ENCODE peak calls at places on chromosomes 5 and 9, in six cellular contexts. O, L, Z, P, R and C are unnamed samples.

GRCh38 chr9:36969216-36969771 is 64.8 kb downstream of the PAX5 start:
- DNase-seq in Z (no peak), O (no peak), L (no peak), R (no peak), P (no peak), C (no peak)

GRCh38 chr5:133287500-133287899 is 235.7 kb downstream of the HSPA4 start:
- DNase-seq in Z (no peak), R (peak), L (peak), O (no peak), P (peak), C (no peak)

GRCh38 chr9:37676411-37676830 is 25.7 kb downstream of the FRMPD1 start:
- DNase-seq in P (no peak), L (no peak), Z (no peak), R (no peak), O (no peak), C (no peak)

GRCh38 chr5:125142439-125142838 is 396.0 kb upstream of the ZNF608 start:
- DNase-seq in O (no peak), R (no peak), Z (no peak), P (no peak), L (no peak), C (no peak)

GRCh38 chr9:34377402-34377741 is 674 bp upstream of the MYORG start:
- DNase-seq in L (no peak), P (no peak), Z (no peak), O (peak), R (no peak), C (no peak)

GRCh38 chr9:8186553-8186952 is 387.0 kb upstream of the DMAC1 start:
- DNase-seq in O (no peak), L (no peak), Z (no peak), P (no peak), R (peak), C (no peak)

GRCh38 chr9:96618209-96619108 is 1.2 kb downstream of the CDC14B start:
- DNase-seq in Z (no peak), R (no peak), L (no peak), P (no peak), O (peak), C (no peak)

GRCh38 chr5:64339776-64340175 is 166.0 kb upstream of the RGS7BP start:
- DNase-seq in L (no peak), P (no peak), O (no peak), R (no peak), Z (no peak), C (no peak)

GRCh38 chr5:87069974-87070608 is 197.6 kb upstream of the RASA1 start:
- DNase-seq in R (peak), P (peak), L (no peak), Z (no peak), O (no peak), C (no peak)

GRCh38 chr5:159849437-159850191 is 66.7 kb upstream of the ADRA1B start:
- DNase-seq in O (no peak), P (no peak), L (no peak), R (no peak), Z (no peak), C (no peak)

GRCh38 chr9:124594673-124595072 is 87.5 kb upstream of the NR5A1 start:
- DNase-seq in R (no peak), L (no peak), O (no peak), P (no peak), Z (no peak), C (no peak)

GRCh38 chr9:89311346-89312153 is 555 bp downstream of the CKS2 start:
- DNase-seq in L (no peak), Z (no peak), P (peak), O (peak), R (peak), C (no peak)

GRCh38 chr9:16363073-16363781 is 507.2 kb downstream of the BNC2 start:
- DNase-seq in P (no peak), R (no peak), O (no peak), L (no peak), Z (no peak), C (no peak)

GRCh38 chr5:123717139-123717538 is 205.2 kb downstream of the CSNK1G3 start:
- DNase-seq in L (no peak), Z (no peak), P (no peak), R (no peak), O (no peak), C (no peak)

GRCh38 chr5:14706615-14707021 is 42.1 kb downstream of the OTULIN start:
- DNase-seq in R (no peak), P (no peak), O (no peak), Z (no peak), L (peak), C (no peak)

GRCh38 chr9:86246752-86247161 is 12.7 kb downstream of the C9orf153 start:
- DNase-seq in R (no peak), O (no peak), Z (no peak), L (no peak), P (peak), C (no peak)

GRCh38 chr9:86054695-86055094 is 44.7 kb downstream of the GOLM1 start:
- DNase-seq in L (no peak), P (no peak), R (no peak), Z (no peak), O (no peak), C (no peak)

GRCh38 chr9:100933656-100934055 is 94.9 kb upstream of the PLPPR1 start:
- DNase-seq in P (no peak), O (no peak), L (no peak), R (no peak), Z (no peak), C (no peak)

GRCh38 chr9:116471093-116471906 is 215.8 kb upstream of the TRIM32 start:
- DNase-seq in R (no peak), P (no peak), Z (no peak), O (no peak), L (no peak), C (no peak)

GRCh38 chr5:82470185-82470584 is 192.0 kb upstream of the RPS23 start:
- DNase-seq in R (no peak), O (no peak), P (no peak), Z (no peak), L (no peak), C (no peak)

GRCh38 chr5:109249126-109249525 is 160.6 kb downstream of the PJA2 start:
- DNase-seq in P (no peak), Z (no peak), R (no peak), L (no peak), O (no peak), C (no peak)
- H3K4me3 ChIP-seq in P (no peak), Z (no peak), R (no peak), L (no peak), O (no peak), C (no peak)

DNA sequence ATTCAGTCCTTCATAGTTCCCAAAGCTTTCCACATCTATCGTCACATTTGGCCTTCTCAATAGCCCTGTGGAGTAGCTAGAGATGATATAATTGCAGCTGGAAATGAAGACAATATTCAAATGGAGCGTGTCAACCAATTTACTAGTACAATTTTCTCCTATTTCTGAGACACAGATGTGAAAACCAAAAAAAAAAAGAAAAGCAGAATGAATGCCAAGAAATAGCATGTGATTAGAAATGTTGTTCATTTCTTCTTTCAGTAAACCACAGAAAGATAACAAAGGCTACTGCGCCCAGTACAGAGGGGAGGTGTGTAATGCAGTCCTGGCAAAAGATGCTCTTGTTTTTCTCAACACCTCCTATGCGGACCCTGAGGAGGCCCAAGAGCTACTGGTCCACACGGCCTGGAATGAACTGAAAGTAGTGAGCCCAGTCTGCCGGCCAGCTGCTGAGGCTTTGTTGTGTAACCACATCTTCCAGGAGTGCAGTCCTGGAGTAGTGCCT is 99.0 kb downstream of the MUSK start:
- DNase-seq in O (no peak), R (no peak), L (no peak), P (no peak), Z (no peak), C (no peak)
- H3K4me3 ChIP-seq in O (no peak), R (no peak), L (no peak), P (no peak), Z (no peak), C (no peak)

GRCh38 chr5:71783891-71784290 is 64.8 kb downstream of the CARTPT start:
- DNase-seq in R (no peak), Z (no peak), L (no peak), O (no peak), P (no peak), C (no peak)
- H3K4me3 ChIP-seq in R (no peak), Z (no peak), L (no peak), O (no peak), P (no peak), C (no peak)

DNA sequence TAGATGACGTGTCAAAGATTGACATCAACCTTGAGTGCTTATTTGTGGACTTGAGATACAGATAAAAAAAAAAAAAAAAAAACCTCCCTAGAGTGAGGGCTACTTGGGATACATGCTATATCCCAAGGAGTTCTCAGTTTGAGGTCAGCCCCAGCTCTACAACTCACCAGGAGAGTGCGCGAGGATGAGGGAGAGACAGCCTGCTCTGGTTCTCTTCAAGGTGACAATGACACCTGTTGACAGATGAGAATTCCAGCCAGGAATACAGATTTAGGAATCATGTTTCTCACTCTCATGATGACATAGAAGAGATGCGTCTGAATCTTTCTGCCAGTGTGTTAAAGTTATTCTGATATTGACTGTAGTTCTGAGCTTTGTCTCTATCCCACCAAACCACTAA is 24.9 kb upstream of the ARHGAP26 start:
- DNase-seq in P (no peak), L (no peak), R (no peak), Z (no peak), O (no peak), C (no peak)
- H3K4me3 ChIP-seq in P (no peak), L (no peak), R (no peak), Z (no peak), O (no peak), C (no peak)

GRCh38 chr5:11387382-11387781 is 516.9 kb downstream of the CTNND2 start:
- DNase-seq in R (no peak), P (no peak), O (no peak), Z (no peak), L (no peak), C (no peak)

GRCh38 chr5:11383506-11384095 is 520.6 kb downstream of the CTNND2 start:
- DNase-seq in O (no peak), Z (no peak), L (no peak), P (no peak), R (no peak), C (no peak)

GRCh38 chr5:11385251-11385900 is 518.9 kb downstream of the CTNND2 start:
- DNase-seq in P (no peak), L (no peak), R (no peak), O (no peak), Z (no peak), C (no peak)

GRCh38 chr5:11384441-11385250 is 519.6 kb downstream of the CTNND2 start:
- DNase-seq in R (no peak), P (no peak), Z (no peak), L (no peak), O (peak), C (no peak)

GRCh38 chr5:11385901-11386293 is 518.3 kb downstream of the CTNND2 start:
- DNase-seq in L (no peak), P (no peak), Z (no peak), O (no peak), R (no peak), C (no peak)
- H3K4me3 ChIP-seq in L (no peak), P (no peak), Z (no peak), O (no peak), R (no peak), C (no peak)

GRCh38 chr9:95127249-95128176 is 190.0 kb downstream of the FANCC start:
- DNase-seq in Z (peak), P (peak), O (peak), L (peak), R (peak), C (peak)
- H3K4me3 ChIP-seq in Z (no peak), P (no peak), O (peak), L (no peak), R (no peak), C (no peak)

GRCh38 chr5:177363565-177363964 is 5.8 kb downstream of the RGS14 start:
- DNase-seq in O (no peak), Z (no peak), R (no peak), L (no peak), P (no peak), C (no peak)

GRCh38 chr5:177364159-177364962 is 6.6 kb downstream of the RGS14 start:
- DNase-seq in L (no peak), Z (no peak), O (no peak), R (no peak), P (peak), C (no peak)

GRCh38 chr5:177362102-177362868 is 4.6 kb downstream of the RGS14 start:
- DNase-seq in P (no peak), Z (peak), O (no peak), R (no peak), L (no peak), C (no peak)

GRCh38 chr5:177361418-177362101 is 3.8 kb downstream of the RGS14 start:
- DNase-seq in L (no peak), P (peak), R (peak), Z (no peak), O (no peak), C (no peak)

GRCh38 chr5:177362871-177363507 is 5.3 kb downstream of the RGS14 start:
- DNase-seq in L (peak), R (peak), Z (peak), P (peak), O (peak), C (no peak)
- H3K4me3 ChIP-seq in L (peak), R (peak), Z (peak), P (peak), O (peak), C (peak)